ENCODE peak calls at places on chromosome 4, in eight cellular contexts. One of them, this sample, is unnamed.
A peak's percentile ranks its signal among the peaks of the same experiment; 100 is the strongest.

GRCh38 chr4:140944539-140944938 is 188.4 kb upstream of the TBC1D9 start:
- DNase-seq in astrocyte of the spinal cord: peak; percentile 76
- DNase-seq in lower lobe of right lung: no peak
- DNase-seq in neural progenitor cell: no peak
- DNase-seq in AG04449: peak; percentile 45
- DNase-seq in choroid plexus epithelial cell: peak; percentile 78
- DNase-seq in astrocyte: peak; percentile 72
- DNase-seq in nephron progenitor cell: no peak
- DNase-seq in this sample: peak; percentile 57

GRCh38 chr4:168917150-168917779 is 92.8 kb downstream of the CBR4 start:
- DNase-seq in astrocyte of the spinal cord: peak; percentile 67
- DNase-seq in lower lobe of right lung: no peak
- DNase-seq in neural progenitor cell: peak; percentile 35
- DNase-seq in AG04449: no peak
- DNase-seq in choroid plexus epithelial cell: peak; percentile 76
- DNase-seq in astrocyte: peak; percentile 16
- DNase-seq in nephron progenitor cell: no peak
- DNase-seq in this sample: peak; percentile 79

GRCh38 chr4:5127556-5127955 is 76.3 kb downstream of the STK32B start:
- DNase-seq in astrocyte of the spinal cord: no peak
- DNase-seq in lower lobe of right lung: no peak
- DNase-seq in neural progenitor cell: no peak
- DNase-seq in AG04449: no peak
- DNase-seq in choroid plexus epithelial cell: no peak
- DNase-seq in astrocyte: peak; percentile 6
- DNase-seq in nephron progenitor cell: no peak
- DNase-seq in this sample: no peak

GRCh38 chr4:165537028-165537648 is 158.3 kb downstream of the CPE start:
- DNase-seq in astrocyte of the spinal cord: peak; percentile 73
- DNase-seq in lower lobe of right lung: no peak
- DNase-seq in neural progenitor cell: peak; percentile 73
- DNase-seq in AG04449: peak; percentile 3
- DNase-seq in choroid plexus epithelial cell: peak; percentile 75
- DNase-seq in astrocyte: peak; percentile 12
- DNase-seq in nephron progenitor cell: peak; percentile 17
- DNase-seq in this sample: peak; percentile 75

GRCh38 chr4:8850830-8851188 is 20.8 kb downstream of the HMX1 start:
- DNase-seq in astrocyte of the spinal cord: no peak
- DNase-seq in lower lobe of right lung: peak; percentile 14
- DNase-seq in neural progenitor cell: no peak
- DNase-seq in AG04449: no peak
- DNase-seq in choroid plexus epithelial cell: no peak
- DNase-seq in astrocyte: no peak
- DNase-seq in nephron progenitor cell: no peak
- DNase-seq in this sample: no peak

GRCh38 chr4:23774932-23775331 is 114.9 kb downstream of the PPARGC1A start:
- DNase-seq in astrocyte of the spinal cord: no peak
- DNase-seq in lower lobe of right lung: no peak
- DNase-seq in neural progenitor cell: no peak
- DNase-seq in AG04449: no peak
- DNase-seq in choroid plexus epithelial cell: no peak
- DNase-seq in astrocyte: no peak
- DNase-seq in nephron progenitor cell: no peak
- DNase-seq in this sample: no peak

GRCh38 chr4:76055005-76055404 is 19.1 kb upstream of the CXCL11 start:
- DNase-seq in astrocyte of the spinal cord: no peak
- DNase-seq in lower lobe of right lung: no peak
- DNase-seq in neural progenitor cell: no peak
- DNase-seq in AG04449: no peak
- DNase-seq in choroid plexus epithelial cell: no peak
- DNase-seq in astrocyte: no peak
- DNase-seq in nephron progenitor cell: no peak
- DNase-seq in this sample: no peak

GRCh38 chr4:108512615-108513505 is 107.5 kb upstream of the RPL34 start:
- DNase-seq in astrocyte of the spinal cord: peak; percentile 79
- DNase-seq in lower lobe of right lung: no peak
- DNase-seq in neural progenitor cell: peak; percentile 72
- DNase-seq in AG04449: no peak
- DNase-seq in choroid plexus epithelial cell: peak; percentile 86
- DNase-seq in astrocyte: peak; percentile 56
- DNase-seq in nephron progenitor cell: peak; percentile 62
- DNase-seq in this sample: peak; percentile 38

GRCh38 chr4:139617702-139618490 is 47.7 kb upstream of the MGST2 start:
- DNase-seq in astrocyte of the spinal cord: no peak
- DNase-seq in lower lobe of right lung: no peak
- DNase-seq in neural progenitor cell: no peak
- DNase-seq in AG04449: no peak
- DNase-seq in choroid plexus epithelial cell: peak; percentile 38
- DNase-seq in astrocyte: no peak
- DNase-seq in nephron progenitor cell: no peak
- DNase-seq in this sample: no peak
- TF ChIP-seq CTCF in astrocyte of the spinal cord: peak; percentile 44
- TF ChIP-seq CTCF in lower lobe of right lung: peak; percentile 27
- TF ChIP-seq CTCF in neural progenitor cell: peak; percentile 43
- TF ChIP-seq CTCF in AG04449: peak; percentile 24
- TF ChIP-seq CTCF in choroid plexus epithelial cell: peak; percentile 52
- TF ChIP-seq CTCF in astrocyte: peak; percentile 37
- TF ChIP-seq CTCF in nephron progenitor cell: peak; percentile 36
- TF ChIP-seq CTCF in this sample: peak; percentile 73

DNA sequence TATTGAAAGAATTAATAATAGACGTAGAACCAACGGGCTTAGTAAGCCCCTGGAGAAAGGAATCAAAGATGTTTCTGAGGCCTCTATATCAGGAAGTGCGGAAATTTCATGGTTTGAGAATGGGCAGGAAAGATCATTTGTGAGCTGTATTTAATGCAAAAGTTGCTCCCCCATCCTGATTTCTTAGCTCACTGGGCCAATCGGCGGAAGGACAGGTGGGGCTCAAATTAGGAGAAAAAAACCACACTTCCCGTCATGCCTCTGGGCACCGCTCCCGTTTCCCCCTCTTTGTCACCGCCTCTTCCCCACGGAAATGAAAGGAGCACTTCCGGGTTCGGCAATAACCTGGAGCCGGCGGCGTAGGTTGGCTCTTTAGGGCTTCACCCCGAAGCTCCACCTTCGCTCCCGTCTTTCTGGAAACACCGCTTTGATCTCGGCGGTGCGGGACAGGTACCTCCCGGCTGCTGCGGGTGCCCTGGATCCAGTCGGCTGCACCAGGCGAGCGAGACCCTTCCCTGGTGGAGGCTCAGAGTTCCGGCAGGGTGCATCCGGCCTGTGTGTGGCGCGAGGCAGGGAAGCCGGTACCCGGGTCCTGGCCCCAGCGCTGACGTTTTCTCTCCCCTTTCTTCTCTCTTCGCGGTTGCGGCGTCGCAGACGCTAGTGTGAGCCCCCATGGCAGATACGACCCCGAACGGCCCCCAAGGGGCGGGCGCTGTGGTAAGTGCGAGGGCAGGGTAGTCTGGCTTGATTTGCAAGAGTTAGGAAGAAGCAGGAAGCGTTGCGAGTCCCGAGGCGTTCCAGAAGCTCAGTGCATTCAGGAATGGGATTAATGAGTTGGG is at the start of gene TMEM33:
- DNase-seq in astrocyte of the spinal cord: peak; percentile 85
- DNase-seq in lower lobe of right lung: peak; percentile 91
- DNase-seq in neural progenitor cell: peak; percentile 85
- DNase-seq in AG04449: peak; percentile 9
- DNase-seq in choroid plexus epithelial cell: peak; percentile 85
- DNase-seq in astrocyte: peak; percentile 76
- DNase-seq in nephron progenitor cell: peak; percentile 70
- DNase-seq in this sample: peak; percentile 86
- TF ChIP-seq CTCF in astrocyte of the spinal cord: no peak
- TF ChIP-seq CTCF in lower lobe of right lung: peak; percentile 7
- TF ChIP-seq CTCF in neural progenitor cell: peak; percentile 15
- TF ChIP-seq CTCF in AG04449: peak; percentile 28
- TF ChIP-seq CTCF in choroid plexus epithelial cell: peak; percentile 31
- TF ChIP-seq CTCF in astrocyte: no peak
- TF ChIP-seq CTCF in nephron progenitor cell: no peak
- TF ChIP-seq CTCF in this sample: peak; percentile 18

GRCh38 chr4:102302762-102303161 is 42.5 kb downstream of the SLC39A8 start:
- DNase-seq in astrocyte of the spinal cord: no peak
- DNase-seq in lower lobe of right lung: no peak
- DNase-seq in neural progenitor cell: no peak
- DNase-seq in AG04449: no peak
- DNase-seq in choroid plexus epithelial cell: no peak
- DNase-seq in astrocyte: no peak
- DNase-seq in nephron progenitor cell: no peak
- DNase-seq in this sample: no peak

GRCh38 chr4:102301167-102301566 is 44.1 kb downstream of the SLC39A8 start:
- DNase-seq in astrocyte of the spinal cord: no peak
- DNase-seq in lower lobe of right lung: no peak
- DNase-seq in neural progenitor cell: no peak
- DNase-seq in AG04449: no peak
- DNase-seq in choroid plexus epithelial cell: no peak
- DNase-seq in astrocyte: no peak
- DNase-seq in nephron progenitor cell: no peak
- DNase-seq in this sample: no peak

GRCh38 chr4:102299302-102299701 is 46.0 kb downstream of the SLC39A8 start:
- DNase-seq in astrocyte of the spinal cord: no peak
- DNase-seq in lower lobe of right lung: no peak
- DNase-seq in neural progenitor cell: no peak
- DNase-seq in AG04449: no peak
- DNase-seq in choroid plexus epithelial cell: no peak
- DNase-seq in astrocyte: peak; percentile 11
- DNase-seq in nephron progenitor cell: no peak
- DNase-seq in this sample: no peak

GRCh38 chr4:102295153-102295862 is 50.0 kb downstream of the SLC39A8 start:
- DNase-seq in astrocyte of the spinal cord: no peak
- DNase-seq in lower lobe of right lung: peak; percentile 42
- DNase-seq in neural progenitor cell: no peak
- DNase-seq in AG04449: no peak
- DNase-seq in choroid plexus epithelial cell: no peak
- DNase-seq in astrocyte: no peak
- DNase-seq in nephron progenitor cell: no peak
- DNase-seq in this sample: no peak

DNA sequence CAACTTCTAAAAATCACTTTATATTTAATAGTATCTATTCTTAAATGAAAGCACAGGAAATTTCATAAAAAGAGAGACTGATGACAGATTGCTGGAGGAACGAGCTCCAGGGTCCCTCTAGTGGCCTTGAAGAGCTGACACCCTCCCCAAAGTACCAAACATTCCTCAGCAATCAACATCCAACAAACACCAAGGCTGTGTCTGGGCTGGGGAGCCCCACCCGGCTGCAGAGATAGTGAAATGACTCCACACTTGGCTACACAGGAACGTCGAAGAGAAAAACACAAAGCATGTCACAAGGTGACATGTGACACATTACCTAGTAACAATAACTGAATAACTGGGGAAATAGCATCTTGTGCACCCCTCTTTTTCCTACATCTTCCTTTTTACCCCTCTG is 45.6 kb downstream of the SLC39A8 start:
- DNase-seq in astrocyte of the spinal cord: peak; percentile 43
- DNase-seq in lower lobe of right lung: peak; percentile 54
- DNase-seq in neural progenitor cell: peak; percentile 72
- DNase-seq in AG04449: no peak
- DNase-seq in choroid plexus epithelial cell: peak; percentile 78
- DNase-seq in astrocyte: peak; percentile 49
- DNase-seq in nephron progenitor cell: peak; percentile 31
- DNase-seq in this sample: peak; percentile 74
- TF ChIP-seq CTCF in astrocyte of the spinal cord: peak; percentile 83
- TF ChIP-seq CTCF in lower lobe of right lung: peak; percentile 57
- TF ChIP-seq CTCF in neural progenitor cell: peak; percentile 78
- TF ChIP-seq CTCF in AG04449: peak; percentile 57
- TF ChIP-seq CTCF in choroid plexus epithelial cell: peak; percentile 87
- TF ChIP-seq CTCF in astrocyte: peak; percentile 71
- TF ChIP-seq CTCF in nephron progenitor cell: peak; percentile 67
- TF ChIP-seq CTCF in this sample: peak; percentile 81

DNA sequence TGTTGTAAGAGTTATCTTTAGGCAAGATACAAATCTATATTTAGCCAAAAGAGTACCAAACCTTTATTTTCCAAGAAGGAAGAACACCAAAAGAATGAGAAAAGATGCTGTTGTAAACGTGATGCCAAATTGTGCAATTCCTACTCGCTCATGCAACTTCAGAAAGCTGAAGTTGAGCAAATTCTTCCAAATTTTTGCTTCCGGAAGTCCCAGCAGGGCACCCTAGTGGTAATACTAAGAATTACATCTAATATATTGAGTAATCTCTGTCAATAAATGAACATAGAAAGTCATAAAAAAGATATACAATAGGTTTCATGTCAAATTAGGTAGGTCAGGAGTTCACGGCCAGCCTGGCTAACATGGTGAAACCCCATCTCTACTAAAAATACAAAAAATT is 36.0 kb upstream of the SMARCAD1 start:
- DNase-seq in astrocyte of the spinal cord: no peak
- DNase-seq in lower lobe of right lung: no peak
- DNase-seq in neural progenitor cell: no peak
- DNase-seq in AG04449: no peak
- DNase-seq in choroid plexus epithelial cell: peak; percentile 16
- DNase-seq in astrocyte: no peak
- DNase-seq in nephron progenitor cell: no peak
- DNase-seq in this sample: no peak
- TF ChIP-seq CTCF in astrocyte of the spinal cord: peak; percentile 33
- TF ChIP-seq CTCF in lower lobe of right lung: no peak
- TF ChIP-seq CTCF in neural progenitor cell: peak; percentile 53
- TF ChIP-seq CTCF in AG04449: no peak
- TF ChIP-seq CTCF in choroid plexus epithelial cell: peak; percentile 58
- TF ChIP-seq CTCF in astrocyte: peak; percentile 28
- TF ChIP-seq CTCF in nephron progenitor cell: peak; percentile 30
- TF ChIP-seq CTCF in this sample: peak; percentile 53

GRCh38 chr4:96097040-96097607 is 257.2 kb downstream of the PDHA2 start:
- DNase-seq in astrocyte of the spinal cord: peak; percentile 42
- DNase-seq in lower lobe of right lung: no peak
- DNase-seq in neural progenitor cell: peak; percentile 77
- DNase-seq in AG04449: no peak
- DNase-seq in choroid plexus epithelial cell: peak; percentile 34
- DNase-seq in astrocyte: peak; percentile 84
- DNase-seq in nephron progenitor cell: no peak
- DNase-seq in this sample: peak; percentile 59
- TF ChIP-seq CTCF in astrocyte of the spinal cord: no peak
- TF ChIP-seq CTCF in lower lobe of right lung: no peak
- TF ChIP-seq CTCF in neural progenitor cell: no peak
- TF ChIP-seq CTCF in AG04449: no peak
- TF ChIP-seq CTCF in choroid plexus epithelial cell: no peak
- TF ChIP-seq CTCF in astrocyte: no peak
- TF ChIP-seq CTCF in nephron progenitor cell: no peak
- TF ChIP-seq CTCF in this sample: no peak

This sample was measured in cardiac fibroblast.